ENCODE peak calls at places on chromosomes 5 and 9, in five cellular contexts. One of them, this sample, is unnamed.

GRCh38 chr9:22158983-22159382 is 149.9 kb upstream of the CDKN2B start:
- DNase-seq in K562: no peak
- DNase-seq in GM23338: no peak
- DNase-seq in H1: no peak
- DNase-seq in GM12878: no peak
- DNase-seq in this sample: peak; percentile 85

GRCh38 chr5:164233796-164234195 is 728.4 kb downstream of the MAT2B start:
- DNase-seq in GM23338: no peak
- DNase-seq in H1: no peak
- DNase-seq in K562: no peak
- DNase-seq in GM12878: no peak
- DNase-seq in this sample: no peak

GRCh38 chr5:142652563-142652962 is 33.3 kb downstream of the FGF1 start:
- DNase-seq in GM12878: no peak
- DNase-seq in K562: no peak
- DNase-seq in GM23338: no peak
- DNase-seq in H1: no peak
- DNase-seq in this sample: no peak

GRCh38 chr9:81268048-81268447 is 421.3 kb downstream of the TLE1 start:
- DNase-seq in H1: no peak
- DNase-seq in GM23338: no peak
- DNase-seq in K562: no peak
- DNase-seq in GM12878: no peak
- DNase-seq in this sample: no peak

GRCh38 chr5:32531885-32532520 is 53.4 kb upstream of the SUB1 start:
- DNase-seq in GM12878: peak; percentile 60
- DNase-seq in H1: peak; percentile 13
- DNase-seq in GM23338: peak; percentile 68
- DNase-seq in K562: no peak
- DNase-seq in this sample: peak; percentile 82

GRCh38 chr5:2751592-2752021 is at the start of gene IRX2:
- DNase-seq in GM23338: peak; percentile 96
- DNase-seq in K562: no peak
- DNase-seq in H1: peak; percentile 77
- DNase-seq in GM12878: no peak
- DNase-seq in this sample: no peak

GRCh38 chr5:83430130-83431010 is 41.2 kb upstream of the VCAN start:
- DNase-seq in GM12878: peak; percentile 21
- DNase-seq in K562: peak; percentile 57
- DNase-seq in H1: peak; percentile 56
- DNase-seq in GM23338: peak; percentile 92
- DNase-seq in this sample: peak; percentile 61

GRCh38 chr5:66629446-66629845 is 33.3 kb downstream of the MAST4 start:
- DNase-seq in GM12878: no peak
- DNase-seq in GM23338: no peak
- DNase-seq in H1: no peak
- DNase-seq in K562: no peak
- DNase-seq in this sample: no peak

GRCh38 chr5:11619339-11620028 is 284.8 kb downstream of the CTNND2 start:
- DNase-seq in GM23338: peak; percentile 24
- DNase-seq in GM12878: no peak
- DNase-seq in K562: no peak
- DNase-seq in H1: no peak
- DNase-seq in this sample: peak; percentile 61

GRCh38 chr5:138594305-138595058 is 19.3 kb upstream of the HSPA9 start:
- DNase-seq in GM23338: peak; percentile 39
- DNase-seq in GM12878: no peak
- DNase-seq in H1: no peak
- DNase-seq in K562: no peak
- DNase-seq in this sample: no peak

GRCh38 chr9:83583151-83584014 is 39.6 kb upstream of the IDNK start:
- DNase-seq in GM23338: peak; percentile 91
- DNase-seq in K562: peak; percentile 42
- DNase-seq in GM12878: no peak
- DNase-seq in H1: peak; percentile 47
- DNase-seq in this sample: peak; percentile 47

GRCh38 chr9:133144142-133144886 is 19.4 kb downstream of the GBGT1 start:
- DNase-seq in GM23338: peak; percentile 86
- DNase-seq in K562: peak; percentile 78
- DNase-seq in H1: no peak
- DNase-seq in GM12878: peak; percentile 72
- DNase-seq in this sample: peak; percentile 81

GRCh38 chr9:134130503-134131375 is 5.1 kb upstream of the WDR5 start:
- DNase-seq in GM23338: peak; percentile 93
- DNase-seq in H1: peak; percentile 62
- DNase-seq in K562: no peak
- DNase-seq in GM12878: no peak
- DNase-seq in this sample: peak; percentile 35

GRCh38 chr5:6504677-6505414 is 56.2 kb downstream of the UBE2QL1 start:
- DNase-seq in GM12878: no peak
- DNase-seq in K562: no peak
- DNase-seq in GM23338: no peak
- DNase-seq in H1: no peak
- DNase-seq in this sample: no peak

GRCh38 chr5:172881691-172882370 is 47.8 kb downstream of the ERGIC1 start:
- DNase-seq in K562: peak; percentile 78
- DNase-seq in GM23338: no peak
- DNase-seq in H1: no peak
- DNase-seq in GM12878: peak; percentile 72
- DNase-seq in this sample: no peak

GRCh38 chr9:109381011-109381729 is 60.3 kb upstream of the EPB41L4B start:
- DNase-seq in H1: no peak
- DNase-seq in GM12878: no peak
- DNase-seq in K562: no peak
- DNase-seq in GM23338: no peak
- DNase-seq in this sample: peak; percentile 38

GRCh38 chr5:2683720-2684119 is 67.8 kb downstream of the IRX2 start:
- DNase-seq in H1: no peak
- DNase-seq in GM23338: no peak
- DNase-seq in GM12878: no peak
- DNase-seq in K562: no peak
- DNase-seq in this sample: no peak

GRCh38 chr9:2231831-2232230 is 216.7 kb downstream of the SMARCA2 start:
- DNase-seq in GM12878: no peak
- DNase-seq in H1: no peak
- DNase-seq in GM23338: no peak
- DNase-seq in K562: no peak
- DNase-seq in this sample: no peak

GRCh38 chr9:138008081-138008841 is 130.7 kb downstream of the CACNA1B start:
- DNase-seq in H1: no peak
- DNase-seq in GM23338: no peak
- DNase-seq in K562: no peak
- DNase-seq in GM12878: no peak
- DNase-seq in this sample: no peak

GRCh38 chr9:118630931-118631595 is 738.2 kb downstream of the BRINP1 start:
- DNase-seq in GM12878: no peak
- DNase-seq in GM23338: no peak
- DNase-seq in K562: no peak
- DNase-seq in H1: no peak
- DNase-seq in this sample: no peak
- TF ChIP-seq CREB1 in GM12878: no peak
- TF ChIP-seq CREB1 in GM23338: no peak
- TF ChIP-seq CREB1 in K562: no peak
- TF ChIP-seq CREB1 in H1: no peak
- TF ChIP-seq CREB1 in this sample: no peak

DNA sequence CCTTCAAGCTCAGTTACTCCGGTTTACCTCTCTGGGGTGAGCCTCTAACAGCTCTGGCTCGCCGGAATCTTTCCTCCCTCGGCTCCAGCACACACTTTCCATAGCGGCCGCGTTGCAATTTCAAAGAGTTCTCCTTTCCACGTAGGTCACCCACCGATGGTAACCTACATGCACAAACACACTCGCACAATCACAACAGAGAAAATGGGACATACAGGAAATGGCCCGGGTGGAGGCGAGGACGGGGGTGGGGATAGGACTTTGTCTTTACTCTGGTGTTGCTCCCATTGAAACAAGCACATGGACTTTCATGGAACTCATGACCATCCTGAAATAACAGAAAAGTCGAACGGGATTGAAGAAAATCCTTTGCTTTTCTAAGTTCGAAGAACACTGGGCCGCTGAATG is 1.2 kb downstream of the LHFPL2 start:
- DNase-seq in GM23338: peak; percentile 35
- DNase-seq in K562: no peak
- DNase-seq in GM12878: no peak
- DNase-seq in H1: no peak
- DNase-seq in this sample: peak; percentile 56
- H2AFZ ChIP-seq in GM23338: peak overlapping the region; percentile 91
- H2AFZ ChIP-seq in K562: peak overlapping the region; percentile 95
- H2AFZ ChIP-seq in GM12878: peak overlapping the region; percentile 78
- H2AFZ ChIP-seq in H1: peak overlapping the region; percentile 15
- H2AFZ ChIP-seq in this sample: peak overlapping the region; percentile 8

GRCh38 chr5:19555436-19555835 is 432.6 kb downstream of the CDH18 start:
- DNase-seq in H1: no peak
- DNase-seq in GM23338: peak; percentile 5
- DNase-seq in GM12878: no peak
- DNase-seq in K562: no peak
- DNase-seq in this sample: no peak
- TF ChIP-seq CREB1 in H1: no peak
- TF ChIP-seq CREB1 in GM23338: no peak
- TF ChIP-seq CREB1 in GM12878: no peak
- TF ChIP-seq CREB1 in K562: no peak
- TF ChIP-seq CREB1 in this sample: no peak

DNA sequence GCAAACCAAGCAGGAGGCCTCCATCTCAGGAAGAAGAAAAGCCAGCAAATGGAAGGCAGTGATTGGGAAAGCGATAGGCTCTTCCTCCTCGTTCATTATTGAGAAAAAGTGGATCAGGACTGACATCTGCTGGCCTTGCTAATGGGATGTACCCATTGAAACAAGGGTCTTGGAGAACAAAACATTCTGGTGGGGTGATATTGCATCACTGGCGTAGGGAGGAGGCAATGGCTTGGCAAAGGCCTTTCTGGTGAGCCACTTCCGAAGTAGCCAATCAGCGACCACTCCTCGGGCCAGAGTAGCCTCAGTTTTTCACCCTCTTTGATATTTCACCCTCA is 86.7 kb upstream of the NFIB start:
- DNase-seq in K562: peak; percentile 48
- DNase-seq in GM12878: no peak
- DNase-seq in GM23338: peak; percentile 88
- DNase-seq in H1: peak; percentile 62
- DNase-seq in this sample: peak; percentile 35
- H2AFZ ChIP-seq in K562: no peak overlapping the region
- H2AFZ ChIP-seq in GM12878: no peak overlapping the region
- H2AFZ ChIP-seq in GM23338: peak overlapping the region; percentile 23
- H2AFZ ChIP-seq in H1: no peak overlapping the region
- H2AFZ ChIP-seq in this sample: no peak overlapping the region

DNA sequence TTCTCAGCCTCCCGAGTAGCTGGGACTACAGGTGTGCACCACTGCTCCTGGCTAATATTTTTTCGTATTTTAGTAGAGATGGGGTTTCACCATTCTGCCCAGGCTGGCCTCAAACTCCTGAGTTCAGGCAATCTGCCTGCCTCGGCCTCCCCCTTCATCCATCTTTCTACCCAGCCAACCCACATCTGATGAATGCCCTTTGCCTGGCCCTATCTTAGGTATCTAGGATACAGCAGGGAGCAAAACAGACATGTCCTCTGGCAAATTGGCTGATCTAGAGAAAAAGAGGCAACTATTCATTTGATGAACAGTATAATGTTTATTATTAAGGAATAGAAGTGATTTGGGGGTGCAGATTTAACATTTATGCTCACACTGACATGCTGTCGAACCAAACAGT is 123.0 kb downstream of the TRIO start:
- DNase-seq in GM12878: no peak
- DNase-seq in K562: no peak
- DNase-seq in GM23338: no peak
- DNase-seq in H1: no peak
- DNase-seq in this sample: no peak
- TF ChIP-seq CREB1 in GM12878: no peak
- TF ChIP-seq CREB1 in K562: no peak
- TF ChIP-seq CREB1 in GM23338: no peak
- TF ChIP-seq CREB1 in H1: no peak
- TF ChIP-seq CREB1 in this sample: no peak

DNA sequence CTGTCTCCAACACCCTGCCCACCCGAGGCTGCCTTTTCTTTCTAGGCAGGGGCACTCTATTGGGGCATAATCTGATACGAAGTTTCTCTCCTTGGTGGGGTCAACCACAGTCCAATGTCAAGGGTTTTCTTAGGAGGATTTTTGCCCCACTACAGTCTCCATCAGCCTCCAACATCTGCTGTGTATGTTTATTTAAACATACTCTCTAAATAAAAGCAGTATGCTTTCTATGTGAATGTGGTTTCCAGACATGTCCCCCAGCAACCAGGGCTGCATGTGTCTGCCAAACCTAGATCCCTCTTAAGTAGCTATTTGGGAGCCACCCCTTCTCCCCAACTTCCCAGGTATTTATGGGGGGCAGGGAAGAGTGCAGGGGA is 75.6 kb downstream of the NREP start:
- DNase-seq in GM12878: no peak
- DNase-seq in GM23338: no peak
- DNase-seq in H1: no peak
- DNase-seq in K562: no peak
- DNase-seq in this sample: no peak
- H2AFZ ChIP-seq in GM12878: no peak overlapping the region
- H2AFZ ChIP-seq in GM23338: peak overlapping the region; percentile 67
- H2AFZ ChIP-seq in H1: no peak overlapping the region
- H2AFZ ChIP-seq in K562: no peak overlapping the region
- H2AFZ ChIP-seq in this sample: no peak overlapping the region

GRCh38 chr5:180117378-180117725 is 45.8 kb upstream of the RNF130 start:
- DNase-seq in K562: no peak
- DNase-seq in H1: no peak
- DNase-seq in GM12878: no peak
- DNase-seq in GM23338: no peak
- DNase-seq in this sample: no peak

GRCh38 chr5:180115326-180116076 is 43.9 kb upstream of the RNF130 start:
- DNase-seq in GM23338: no peak
- DNase-seq in H1: no peak
- DNase-seq in GM12878: no peak
- DNase-seq in K562: no peak
- DNase-seq in this sample: no peak

GRCh38 chr5:180118391-180118791 is 46.8 kb upstream of the RNF130 start:
- DNase-seq in GM23338: no peak
- DNase-seq in H1: no peak
- DNase-seq in GM12878: no peak
- DNase-seq in K562: no peak
- DNase-seq in this sample: no peak

GRCh38 chr5:180116077-180116375 is 44.5 kb upstream of the RNF130 start:
- DNase-seq in GM12878: no peak
- DNase-seq in GM23338: no peak
- DNase-seq in H1: no peak
- DNase-seq in K562: no peak
- DNase-seq in this sample: no peak

GRCh38 chr5:180116441-180117377 is 45.1 kb upstream of the RNF130 start:
- DNase-seq in GM12878: no peak
- DNase-seq in GM23338: no peak
- DNase-seq in K562: no peak
- DNase-seq in H1: no peak
- DNase-seq in this sample: peak; percentile 24
- TF ChIP-seq CREB1 in GM12878: no peak
- TF ChIP-seq CREB1 in GM23338: no peak
- TF ChIP-seq CREB1 in K562: no peak
- TF ChIP-seq CREB1 in H1: no peak
- TF ChIP-seq CREB1 in this sample: no peak